ENCODE peak calls at places on chromosomes 7 and 10, in five cellular contexts. V, Q, A, Y and H are unnamed samples.

GRCh38 chr10:72567421-72567820 is 58.5 kb downstream of the MICU1 start:
- DNase-seq in V (no peak), Q (no peak), A (no peak), Y (no peak), H (no peak)

GRCh38 chr10:84176836-84177474 is 3.4 kb downstream of the GPR15LG start:
- DNase-seq in V (no peak), Q (no peak), A (peak), Y (no peak), H (no peak)

GRCh38 chr7:79199266-79199665 is 254.2 kb downstream of the MAGI2 start:
- DNase-seq in V (no peak), Q (no peak), A (no peak), Y (no peak), H (no peak)

GRCh38 chr10:121007264-121007663 is 156.1 kb downstream of the WDR11 start:
- DNase-seq in V (no peak), Q (no peak), A (no peak), Y (no peak), H (no peak)

GRCh38 chr7:130961128-130961601 is 227.2 kb upstream of the KLF14 start:
- DNase-seq in V (no peak), Q (no peak), A (no peak), Y (no peak), H (peak)

GRCh38 chr7:82443044-82443800 is at the start of gene CACNA2D1:
- DNase-seq in V (peak), Q (peak), A (no peak), Y (no peak), H (no peak)

GRCh38 chr7:149885191-149886017 is 11.6 kb downstream of the ATP6V0E2 start:
- DNase-seq in V (peak), Q (no peak), A (peak), Y (no peak), H (no peak)

GRCh38 chr7:73941836-73942551 is 81.0 kb downstream of the TMEM270 start:
- DNase-seq in V (no peak), Q (no peak), A (no peak), Y (peak), H (peak)

GRCh38 chr10:31419394-31420063 is 100.5 kb downstream of the ZEB1 start:
- DNase-seq in V (no peak), Q (no peak), A (no peak), Y (no peak), H (no peak)

GRCh38 chr10:129713659-129714265 is 246.7 kb downstream of the MGMT start:
- DNase-seq in V (no peak), Q (no peak), A (peak), Y (no peak), H (no peak)

GRCh38 chr7:96416599-96416998 is 94.7 kb upstream of the SLC25A13 start:
- DNase-seq in V (no peak), Q (no peak), A (no peak), Y (no peak), H (no peak)

GRCh38 chr7:102072636-102073209 is 213.9 kb upstream of the SH2B2 start:
- DNase-seq in V (peak), Q (no peak), A (no peak), Y (no peak), H (no peak)

GRCh38 chr10:24313233-24313632 is 104.3 kb downstream of the KIAA1217 start:
- DNase-seq in V (no peak), Q (no peak), A (no peak), Y (no peak), H (no peak)

GRCh38 chr10:59563506-59563905 is 146.1 kb downstream of the SLC16A9 start:
- DNase-seq in V (no peak), Q (no peak), A (no peak), Y (no peak), H (no peak)

GRCh38 chr10:120989279-120989678 is 138.1 kb downstream of the WDR11 start:
- DNase-seq in V (no peak), Q (no peak), A (no peak), Y (no peak), H (no peak)

GRCh38 chr10:103506061-103506460 is 12.6 kb downstream of the NEURL1 start:
- DNase-seq in V (peak), Q (no peak), A (peak), Y (no peak), H (no peak)

GRCh38 chr7:21542891-21543527 is at the start of gene DNAH11:
- DNase-seq in V (peak), Q (peak), A (no peak), Y (no peak), H (no peak)

GRCh38 chr10:5033061-5033770 is 29.6 kb upstream of the AKR1C2 start:
- DNase-seq in V (no peak), Q (no peak), A (no peak), Y (peak), H (peak)

GRCh38 chr7:139382439-139382838 is 22.7 kb downstream of the LUC7L2 start:
- DNase-seq in V (no peak), Q (no peak), A (no peak), Y (no peak), H (no peak)

GRCh38 chr7:40279991-40280390 is 145.2 kb downstream of the SUGCT start:
- DNase-seq in V (no peak), Q (no peak), A (no peak), Y (no peak), H (no peak)

GRCh38 chr10:74991435-74991834 is 120.0 kb upstream of the SAMD8 start:
- DNase-seq in V (no peak), Q (peak), A (no peak), Y (no peak), H (no peak)

GRCh38 chr7:86926732-86927131 is 132.7 kb downstream of the ELAPOR2 start:
- DNase-seq in V (no peak), Q (peak), A (no peak), Y (peak), H (peak)

GRCh38 chr7:82839063-82839462 is 323.6 kb downstream of the PCLO start:
- DNase-seq in V (no peak), Q (no peak), A (no peak), Y (no peak), H (no peak)

GRCh38 chr7:144384555-144385245 is 18.8 kb downstream of the NOBOX start:
- DNase-seq in V (no peak), Q (no peak), A (peak), Y (no peak), H (no peak)

GRCh38 chr7:91050677-91051076 is 213.6 kb upstream of the FZD1 start:
- DNase-seq in V (no peak), Q (no peak), A (no peak), Y (no peak), H (no peak)

GRCh38 chr7:104137971-104138370 is 69.8 kb downstream of the ORC5 start:
- DNase-seq in V (no peak), Q (no peak), A (no peak), Y (peak), H (no peak)